ENCODE peak calls at places on chromosomes 12 and 14, in eight cellular contexts. T, A, X, B, U, Q, W and V are unnamed samples. For H3K4me1 and H3K27me3, the result is how much of the 10 kb centered on the place peaks cover.

GRCh38 chr12:118060301-118061010 is 523 bp downstream of the WSB2 start:
- DNase-seq in W (peak), B (peak), T (peak), X (peak), A (peak), U (peak), Q (peak), V (peak)

GRCh38 chr12:27580561-27581330 is 56.7 kb downstream of the PPFIBP1 start:
- DNase-seq in B (no peak), A (no peak), U (no peak), X (no peak), W (no peak), T (no peak), Q (no peak), V (no peak)

GRCh38 chr14:34461334-34462131 is 507 bp downstream of the SPTSSA start:
- DNase-seq in T (peak), A (peak), W (peak), Q (no peak), B (peak), X (peak), U (peak), V (no peak)

GRCh38 chr12:66497000-66497897 is 181.6 kb downstream of the GRIP1 start:
- DNase-seq in W (no peak), U (no peak), Q (no peak), T (no peak), B (no peak), A (no peak), X (no peak), V (no peak)

GRCh38 chr14:103543721-103544626 is 15.0 kb downstream of the TRMT61A start:
- DNase-seq in T (peak), W (no peak), Q (peak), U (no peak), A (no peak), B (no peak), X (peak), V (peak)

GRCh38 chr12:100573168-100573498 is 351 bp upstream of the GAS2L3 start:
- DNase-seq in T (no peak), X (no peak), W (no peak), U (no peak), Q (no peak), A (no peak), B (no peak), V (no peak)

GRCh38 chr14:93160353-93160801 is 24.3 kb downstream of the MOAP1 start:
- DNase-seq in T (no peak), X (peak), A (no peak), W (no peak), U (no peak), Q (no peak), B (peak), V (no peak)

GRCh38 chr12:48197967-48198618 is 5.0 kb downstream of the OR10AD1 start:
- DNase-seq in Q (peak), W (peak), A (peak), X (peak), T (peak), B (peak), U (peak), V (peak)

GRCh38 chr14:21771671-21772070 is 98.1 kb upstream of the OR4E1 start:
- DNase-seq in W (no peak), U (no peak), A (no peak), B (no peak), T (no peak), X (no peak), Q (no peak), V (no peak)

GRCh38 chr12:25570418-25570817 is 17.3 kb upstream of the LMNTD1 start:
- DNase-seq in W (no peak), X (no peak), B (no peak), U (no peak), T (no peak), A (no peak), Q (no peak), V (no peak)

GRCh38 chr12:4899361-4899760 is 10.3 kb upstream of the KCNA1 start:
- DNase-seq in Q (no peak), B (no peak), X (peak), T (no peak), W (no peak), A (no peak), U (no peak), V (no peak)

GRCh38 chr12:98373019-98373554 is 142.3 kb upstream of the TMPO start:
- DNase-seq in U (no peak), A (no peak), T (no peak), X (peak), B (peak), W (no peak), Q (no peak), V (no peak)

GRCh38 chr14:68563256-68564131 is 229.4 kb downstream of the ZFP36L1 start:
- DNase-seq in A (no peak), U (no peak), X (no peak), T (no peak), B (no peak), W (no peak), Q (no peak), V (no peak)

GRCh38 chr12:66693901-66694513 is 15.1 kb upstream of the GRIP1 start:
- DNase-seq in A (no peak), W (no peak), Q (no peak), T (no peak), X (peak), U (no peak), B (peak), V (no peak)

GRCh38 chr14:64410084-64410774 is 22.1 kb downstream of the MTHFD1 start:
- DNase-seq in Q (no peak), T (no peak), B (no peak), A (no peak), U (no peak), W (no peak), X (peak), V (no peak)

GRCh38 chr12:124663771-124664366 is 96.5 kb upstream of the NCOR2 start:
- DNase-seq in U (no peak), X (peak), W (no peak), T (no peak), B (no peak), Q (no peak), A (no peak), V (no peak)

GRCh38 chr14:76696791-76697190 is 64.5 kb upstream of the VASH1 start:
- DNase-seq in W (no peak), A (no peak), X (no peak), T (no peak), B (no peak), U (no peak), Q (no peak), V (no peak)

GRCh38 chr14:37695836-37696235 is 100.4 kb downstream of the TTC6 start:
- DNase-seq in W (no peak), Q (no peak), X (no peak), T (no peak), A (no peak), U (no peak), B (no peak), V (no peak)

GRCh38 chr14:100155881-100156645 is 3.4 kb downstream of the DEGS2 start:
- DNase-seq in U (no peak), T (no peak), W (no peak), X (no peak), A (no peak), Q (no peak), B (no peak), V (no peak)

GRCh38 chr12:92288533-92288932 is 142.9 kb upstream of the BTG1 start:
- DNase-seq in X (no peak), Q (no peak), W (no peak), U (no peak), T (no peak), B (no peak), A (no peak), V (no peak)

GRCh38 chr12:22287776-22288621 is 46.5 kb downstream of the ST8SIA1 start:
- DNase-seq in A (no peak), Q (no peak), X (peak), W (peak), U (no peak), T (no peak), B (peak), V (no peak)

GRCh38 chr14:71324767-71325272 is 417.6 kb downstream of the PCNX1 start:
- DNase-seq in W (peak), Q (no peak), T (no peak), U (no peak), A (no peak), B (peak), X (peak), V (no peak)

GRCh38 chr12:32089156-32089950 is 17.3 kb upstream of the BICD1 start:
- DNase-seq in T (no peak), W (no peak), B (no peak), U (no peak), X (peak), Q (no peak), A (no peak), V (no peak)

GRCh38 chr12:130920711-130921381 is 32.9 kb upstream of the ADGRD1 start:
- DNase-seq in B (no peak), W (no peak), T (peak), U (peak), Q (peak), X (no peak), A (peak), V (no peak)

GRCh38 chr14:96400495-96400894 is 8.6 kb downstream of the AK7 start:
- DNase-seq in A (no peak), X (no peak), B (no peak), T (no peak), Q (no peak), U (no peak), W (no peak), V (no peak)

GRCh38 chr14:91258021-91258618 is 13.6 kb upstream of the GPR68 start:
- DNase-seq in T (peak), X (no peak), W (no peak), A (no peak), Q (no peak), B (no peak), U (no peak), V (no peak)

GRCh38 chr14:23910081-23910875 is 43.3 kb upstream of the DHRS4 start:
- DNase-seq in B (peak), T (no peak), W (no peak), A (no peak), U (no peak), X (peak), Q (no peak), V (no peak)

GRCh38 chr12:8493084-8493483 is 20.2 kb upstream of the CLEC4D start:
- DNase-seq in T (no peak), A (no peak), X (no peak), U (no peak), W (no peak), B (peak), Q (no peak), V (no peak)

GRCh38 chr14:76307786-76308780 is 67.9 kb upstream of the ESRRB start:
- DNase-seq in U (no peak), Q (no peak), T (no peak), X (no peak), W (no peak), B (no peak), A (peak), V (no peak)

GRCh38 chr12:54135621-54136027 is 53.2 kb downstream of the SMUG1 start:
- DNase-seq in A (no peak), B (no peak), X (peak), W (no peak), Q (peak), T (no peak), U (no peak), V (no peak)

GRCh38 chr12:41619705-41620104 is 431.6 kb downstream of the PDZRN4 start:
- DNase-seq in W (no peak), A (no peak), T (no peak), Q (no peak), X (peak), U (no peak), B (no peak), V (no peak)

GRCh38 chr12:107243316-107243715 is 150.0 kb upstream of the CRY1 start:
- DNase-seq in X (no peak), W (no peak), B (no peak), Q (no peak), T (no peak), U (no peak), A (no peak), V (no peak)

GRCh38 chr14:102044566-102044965 is 42.3 kb downstream of the HSP90AA1 start:
- DNase-seq in T (no peak), Q (no peak), B (no peak), U (no peak), W (no peak), X (no peak), A (no peak), V (no peak)

GRCh38 chr14:26896447-26896846 is 298.6 kb upstream of the NOVA1 start:
- DNase-seq in Q (no peak), X (no peak), W (no peak), A (peak), T (no peak), B (no peak), U (no peak), V (no peak)

GRCh38 chr12:116126610-116127009 is 150.9 kb downstream of the MED13L start:
- DNase-seq in A (no peak), Q (no peak), T (no peak), U (no peak), X (no peak), W (no peak), B (no peak), V (no peak)

GRCh38 chr12:19036673-19037357 is 92.7 kb upstream of the PLEKHA5 start:
- DNase-seq in X (no peak), A (no peak), B (no peak), Q (no peak), T (no peak), U (no peak), W (no peak), V (no peak)

GRCh38 chr12:50825372-50825838 is 17.3 kb upstream of the TMPRSS12 start:
- DNase-seq in B (peak), X (peak), T (no peak), A (no peak), U (no peak), W (no peak), Q (no peak), V (no peak)
- H3K27ac ChIP-seq in B (peak), X (no peak), T (peak), A (peak), U (peak), W (no peak), Q (no peak), V (peak)

GRCh38 chr12:122021822-122022392 is at the start of gene BCL7A:
- DNase-seq in W (no peak), Q (peak), T (peak), X (peak), B (peak), U (peak), A (no peak), V (peak)

GRCh38 chr12:122021193-122021821 is 377 bp upstream of the BCL7A start:
- DNase-seq in X (peak), W (no peak), A (no peak), T (peak), U (peak), Q (peak), B (no peak), V (peak)

GRCh38 chr12:122018937-122019336 is 2.7 kb upstream of the BCL7A start:
- DNase-seq in B (no peak), U (no peak), X (no peak), T (no peak), Q (no peak), A (no peak), W (no peak), V (no peak)

GRCh38 chr12:122020795-122021192 is 890 bp upstream of the BCL7A start:
- DNase-seq in A (no peak), T (no peak), X (no peak), W (no peak), B (no peak), U (no peak), Q (no peak), V (no peak)

DNA sequence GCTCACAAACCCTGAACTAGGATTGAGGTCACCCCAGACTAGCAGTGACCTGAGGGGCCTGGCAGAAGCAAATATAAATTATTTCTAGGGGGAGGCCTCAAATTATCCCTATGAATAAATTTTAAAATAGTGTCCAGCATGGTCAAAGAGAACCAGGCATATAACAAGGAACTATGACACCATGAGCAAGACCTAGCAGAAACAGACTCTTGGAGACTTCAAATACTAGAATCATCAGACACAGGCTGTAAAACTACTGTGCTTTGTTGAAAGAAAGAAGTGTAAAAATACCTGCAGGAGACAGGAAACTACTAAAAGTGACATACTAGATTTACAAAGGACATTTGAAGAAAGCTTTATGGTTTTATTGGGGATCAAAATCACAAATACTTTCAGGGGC is 3.2 kb upstream of the BCL7A start:
- DNase-seq in X (no peak), A (no peak), W (no peak), Q (no peak), T (no peak), U (no peak), B (no peak), V (no peak)
- H3K4me1 ChIP-seq in X (under half), A (under half), W (under half), Q (under half), T (under half), U (under half), B (under half), V (under half)

GRCh38 chr14:60510254-60510975 is 1.5 kb downstream of the SIX6 start:
- DNase-seq in B (no peak), X (no peak), U (no peak), A (no peak), Q (no peak), T (no peak), W (no peak), V (no peak)
- H3K27me3 ChIP-seq in B (under half), X (half or more), U (half or more), A (half or more), Q (under half), T (half or more), W (half or more), V (half or more)

DNA sequence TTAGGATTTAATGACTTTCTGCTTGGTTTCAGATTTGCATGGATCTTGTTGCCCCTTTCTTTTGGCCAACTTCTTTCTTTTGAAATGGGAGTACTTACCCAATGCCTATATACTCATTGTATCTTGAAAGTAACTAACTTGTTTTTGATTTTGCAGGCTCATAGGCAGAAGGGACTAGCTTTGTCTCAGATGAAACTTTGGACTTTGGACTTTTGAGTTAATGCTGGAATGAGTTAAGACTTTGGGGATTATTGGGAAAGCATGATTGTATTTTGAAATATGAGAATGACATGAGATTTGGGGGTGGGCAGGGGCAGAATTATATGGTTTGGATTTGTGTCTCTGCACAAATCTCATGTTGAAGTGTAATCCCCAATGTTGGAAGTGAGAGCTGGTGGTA is 657.1 kb downstream of the TMTC2 start:
- DNase-seq in B (no peak), T (no peak), W (no peak), U (no peak), A (no peak), Q (no peak), X (no peak), V (no peak)
- H3K27ac ChIP-seq in B (no peak), T (no peak), W (no peak), U (no peak), A (no peak), Q (no peak), X (no peak), V (no peak)

GRCh38 chr14:105061428-105062047 is 3.7 kb downstream of the GPR132 start:
- DNase-seq in A (no peak), B (peak), T (peak), U (peak), Q (no peak), W (peak), X (no peak), V (peak)
- H3K4me1 ChIP-seq in A (under half), B (half or more), T (half or more), U (under half), Q (under half), W (half or more), X (under half), V (half or more)

GRCh38 chr12:52964556-52965336 is 15.8 kb downstream of the KRT18 start:
- DNase-seq in A (no peak), B (no peak), X (peak), Q (no peak), W (no peak), T (no peak), U (no peak), V (no peak)
- H3K27me3 ChIP-seq in A (under half), B (under half), X (under half), Q (under half), W (under half), T (under half), U (under half), V (under half)

GRCh38 chr14:22892488-22892887 is 9.5 kb downstream of the REM2 start:
- DNase-seq in Q (no peak), T (no peak), X (no peak), W (no peak), B (no peak), A (no peak), U (no peak), V (no peak)
- H3K27ac ChIP-seq in Q (no peak), T (no peak), X (no peak), W (no peak), B (no peak), A (no peak), U (no peak), V (no peak)

DNA sequence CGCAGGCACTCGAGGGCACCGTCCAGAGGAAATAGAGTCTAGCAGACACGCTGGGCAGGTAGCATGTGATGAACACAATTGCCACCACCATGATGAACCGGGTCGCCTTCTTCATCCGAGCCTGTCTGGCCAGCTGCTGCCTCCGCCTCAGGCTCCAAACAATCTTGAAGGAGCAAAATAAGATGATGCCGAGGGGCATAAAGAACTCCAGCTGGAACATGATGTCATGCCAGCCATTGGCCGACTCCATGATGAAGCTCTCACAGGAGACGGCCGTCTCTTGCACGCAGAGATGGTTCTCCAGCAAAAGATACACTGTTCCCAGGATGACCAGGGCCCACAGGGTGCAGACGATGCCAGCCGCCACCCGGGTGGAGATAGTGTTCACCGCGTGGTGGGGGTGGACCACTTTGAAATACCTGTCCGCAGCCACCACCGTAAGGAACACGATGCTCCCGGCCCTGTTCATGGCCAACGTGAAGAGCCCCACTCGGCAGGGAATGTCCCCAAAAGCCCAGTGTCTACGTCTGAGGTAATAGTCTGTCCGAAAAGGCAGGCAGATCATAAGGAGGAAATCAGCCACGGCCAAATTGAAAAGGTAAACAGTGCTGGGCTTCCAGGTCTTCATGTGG is 945 bp downstream of the HCAR1 start:
- DNase-seq in B (no peak), U (no peak), Q (no peak), X (no peak), T (no peak), W (no peak), A (no peak), V (no peak)
- H3K4me1 ChIP-seq in B (under half), U (under half), Q (under half), X (under half), T (under half), W (under half), A (under half), V (under half)